ENCODE peak calls at places on chromosomes 6 and 20, in five cellular contexts. One of them, this sample, is unnamed.

GRCh38 chr6:46655803-46656202 is 3.0 kb downstream of the SLC25A27 start:
- DNase-seq in IMR-90: no peak
- DNase-seq in HepG2: peak
- DNase-seq in K562: peak
- DNase-seq in A549: peak
- DNase-seq in this sample: no peak

GRCh38 chr6:3345836-3346235 is 87.1 kb downstream of the PSMG4 start:
- DNase-seq in IMR-90: no peak
- DNase-seq in HepG2: no peak
- DNase-seq in K562: no peak
- DNase-seq in A549: no peak
- DNase-seq in this sample: no peak

GRCh38 chr6:89585156-89585555 is 53.4 kb downstream of the LYRM2 start:
- DNase-seq in IMR-90: no peak
- DNase-seq in HepG2: no peak
- DNase-seq in A549: no peak
- DNase-seq in K562: no peak
- DNase-seq in this sample: no peak

GRCh38 chr6:85923013-85923430 is 280.3 kb upstream of the SYNCRIP start:
- DNase-seq in A549: peak
- DNase-seq in HepG2: peak
- DNase-seq in IMR-90: peak
- DNase-seq in K562: no peak
- DNase-seq in this sample: peak

GRCh38 chr20:5190444-5190843 is 63.6 kb downstream of the CDS2 start:
- DNase-seq in A549: no peak
- DNase-seq in K562: no peak
- DNase-seq in HepG2: no peak
- DNase-seq in IMR-90: no peak
- DNase-seq in this sample: no peak

GRCh38 chr6:162181741-162182401 is 545.7 kb downstream of the PRKN start:
- DNase-seq in IMR-90: no peak
- DNase-seq in A549: no peak
- DNase-seq in HepG2: no peak
- DNase-seq in K562: no peak
- DNase-seq in this sample: no peak

GRCh38 chr6:151161363-151161762 is 78.4 kb upstream of the AKAP12 start:
- DNase-seq in A549: no peak
- DNase-seq in HepG2: no peak
- DNase-seq in IMR-90: no peak
- DNase-seq in K562: no peak
- DNase-seq in this sample: no peak

GRCh38 chr20:5150226-5151076 is 23.6 kb downstream of the CDS2 start:
- DNase-seq in A549: no peak
- DNase-seq in K562: no peak
- DNase-seq in IMR-90: peak
- DNase-seq in HepG2: peak
- DNase-seq in this sample: no peak

GRCh38 chr6:44304282-44305199 is 8.6 kb downstream of the AARS2 start:
- DNase-seq in HepG2: peak
- DNase-seq in A549: peak
- DNase-seq in K562: peak
- DNase-seq in IMR-90: peak
- DNase-seq in this sample: no peak

GRCh38 chr6:90008189-90008907 is 114.1 kb downstream of the GJA10 start:
- DNase-seq in IMR-90: no peak
- DNase-seq in K562: no peak
- DNase-seq in A549: no peak
- DNase-seq in HepG2: no peak
- DNase-seq in this sample: peak

GRCh38 chr6:21999012-21999528 is 297.8 kb downstream of the PRL start:
- DNase-seq in IMR-90: peak
- DNase-seq in K562: no peak
- DNase-seq in HepG2: no peak
- DNase-seq in A549: no peak
- DNase-seq in this sample: no peak

GRCh38 chr6:10555625-10556309 is 34.6 kb downstream of the GCNT2 start:
- DNase-seq in A549: no peak
- DNase-seq in K562: no peak
- DNase-seq in IMR-90: peak
- DNase-seq in HepG2: no peak
- DNase-seq in this sample: no peak

GRCh38 chr20:62236674-62236996 is 1.7 kb upstream of the OSBPL2 start:
- DNase-seq in K562: peak
- DNase-seq in IMR-90: no peak
- DNase-seq in A549: no peak
- DNase-seq in HepG2: peak
- DNase-seq in this sample: no peak

GRCh38 chr6:111918825-111919224 is 45.6 kb upstream of the FYN start:
- DNase-seq in IMR-90: peak
- DNase-seq in A549: no peak
- DNase-seq in K562: no peak
- DNase-seq in HepG2: no peak
- DNase-seq in this sample: no peak

GRCh38 chr6:168576388-168576787 is 135.4 kb downstream of the SMOC2 start:
- DNase-seq in HepG2: no peak
- DNase-seq in IMR-90: no peak
- DNase-seq in K562: no peak
- DNase-seq in A549: no peak
- DNase-seq in this sample: no peak

GRCh38 chr6:47379328-47379727 is 69.6 kb upstream of the TNFRSF21 start:
- DNase-seq in HepG2: no peak
- DNase-seq in A549: no peak
- DNase-seq in IMR-90: no peak
- DNase-seq in K562: no peak
- DNase-seq in this sample: no peak

GRCh38 chr6:155154158-155154830 is 109.5 kb upstream of the CLDN20 start:
- DNase-seq in A549: no peak
- DNase-seq in K562: peak
- DNase-seq in IMR-90: peak
- DNase-seq in HepG2: peak
- DNase-seq in this sample: no peak

GRCh38 chr20:45727044-45727443 is 4.9 kb downstream of the SPINT4 start:
- DNase-seq in K562: no peak
- DNase-seq in HepG2: no peak
- DNase-seq in IMR-90: no peak
- DNase-seq in A549: no peak
- DNase-seq in this sample: no peak

GRCh38 chr20:25032478-25033183 is 25.3 kb downstream of the ACSS1 start:
- DNase-seq in K562: no peak
- DNase-seq in IMR-90: no peak
- DNase-seq in HepG2: peak
- DNase-seq in A549: no peak
- DNase-seq in this sample: no peak

GRCh38 chr6:40349566-40350192 is 237.5 kb downstream of the LRFN2 start:
- DNase-seq in IMR-90: no peak
- DNase-seq in HepG2: no peak
- DNase-seq in A549: no peak
- DNase-seq in K562: no peak
- DNase-seq in this sample: no peak

GRCh38 chr20:3244613-3245012 is 5.6 kb upstream of the SLC4A11 start:
- DNase-seq in HepG2: no peak
- DNase-seq in K562: no peak
- DNase-seq in IMR-90: no peak
- DNase-seq in A549: no peak
- DNase-seq in this sample: no peak

GRCh38 chr6:150766201-150766997 is 99.1 kb upstream of the MTHFD1L start:
- DNase-seq in A549: no peak
- DNase-seq in IMR-90: no peak
- DNase-seq in K562: no peak
- DNase-seq in HepG2: no peak
- DNase-seq in this sample: no peak

GRCh38 chr6:3349388-3350251 is 90.9 kb downstream of the PSMG4 start:
- DNase-seq in HepG2: no peak
- DNase-seq in A549: no peak
- DNase-seq in IMR-90: no peak
- DNase-seq in K562: no peak
- DNase-seq in this sample: no peak

GRCh38 chr6:139161169-139161568 is 26.3 kb downstream of the HECA start:
- DNase-seq in K562: no peak
- DNase-seq in IMR-90: peak
- DNase-seq in A549: no peak
- DNase-seq in HepG2: peak
- DNase-seq in this sample: no peak

GRCh38 chr20:50041238-50041915 is 58.6 kb downstream of the SNAI1 start:
- DNase-seq in HepG2: no peak
- DNase-seq in K562: no peak
- DNase-seq in A549: no peak
- DNase-seq in IMR-90: no peak
- DNase-seq in this sample: no peak

GRCh38 chr6:52042141-52042885 is 45.1 kb downstream of the PKHD1 start:
- DNase-seq in IMR-90: no peak
- DNase-seq in K562: no peak
- DNase-seq in A549: no peak
- DNase-seq in HepG2: no peak
- DNase-seq in this sample: no peak

GRCh38 chr20:59948828-59949720 is 8.9 kb downstream of the FAM217B start:
- DNase-seq in A549: no peak
- DNase-seq in IMR-90: peak
- DNase-seq in HepG2: peak
- DNase-seq in K562: peak
- DNase-seq in this sample: no peak

GRCh38 chr20:10370091-10370887 is 63.7 kb downstream of the MKKS start:
- DNase-seq in HepG2: peak
- DNase-seq in A549: peak
- DNase-seq in K562: no peak
- DNase-seq in IMR-90: peak
- DNase-seq in this sample: no peak

GRCh38 chr6:23533954-23534725 is 591.9 kb upstream of the NRSN1 start:
- DNase-seq in K562: no peak
- DNase-seq in IMR-90: no peak
- DNase-seq in HepG2: no peak
- DNase-seq in A549: no peak
- DNase-seq in this sample: no peak

GRCh38 chr20:49288784-49289696 is 11.2 kb upstream of the ZNFX1 start:
- DNase-seq in K562: no peak
- DNase-seq in HepG2: no peak
- DNase-seq in IMR-90: no peak
- DNase-seq in A549: no peak
- DNase-seq in this sample: no peak

DNA sequence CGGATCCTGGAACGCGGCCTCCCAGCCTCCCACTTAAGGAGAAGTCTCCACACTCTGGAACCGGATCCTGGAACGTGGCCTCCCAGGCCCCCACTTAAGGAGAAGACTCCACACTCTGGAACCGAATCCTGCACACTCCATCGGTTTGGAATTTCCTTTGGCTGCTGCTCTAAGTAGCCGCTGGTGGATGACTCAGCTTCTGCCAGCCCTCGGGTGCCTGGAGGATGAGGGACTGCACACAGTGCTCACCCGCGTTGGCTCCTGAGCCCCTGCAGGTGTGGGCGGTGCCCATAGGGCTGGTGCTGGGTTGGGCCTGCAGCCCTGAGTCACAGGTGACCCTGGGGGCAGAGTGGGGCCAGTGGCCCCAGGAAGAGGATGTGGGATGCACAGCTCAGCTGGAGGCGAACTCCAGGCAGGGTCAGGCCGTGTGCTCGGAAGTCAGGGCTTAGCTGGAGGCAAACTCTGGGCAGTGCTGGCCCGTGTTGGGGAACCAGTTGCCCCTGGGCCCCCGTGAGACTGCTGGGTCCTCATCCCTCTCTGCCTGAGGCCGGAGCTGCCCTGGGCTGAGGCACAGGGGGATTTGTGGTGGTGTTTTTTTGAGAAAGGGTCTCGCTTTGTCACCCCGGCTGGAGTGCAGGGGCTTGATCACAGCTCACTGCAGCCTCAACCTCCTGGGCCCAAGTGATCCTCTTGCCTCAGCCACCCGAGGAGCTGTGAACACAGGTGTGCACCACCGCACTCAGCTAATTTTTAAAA is 13.9 kb upstream of the TNFRSF6B start:
- DNase-seq in A549: peak
- DNase-seq in IMR-90: peak
- DNase-seq in K562: no peak
- DNase-seq in HepG2: peak
- DNase-seq in this sample: no peak
- TF ChIP-seq RFX5 in A549: no peak
- TF ChIP-seq RFX5 in IMR-90: no peak
- TF ChIP-seq RFX5 in K562: no peak
- TF ChIP-seq RFX5 in HepG2: no peak
- TF ChIP-seq RFX5 in this sample: no peak

GRCh38 chr20:20195011-20195705 is 142.8 kb downstream of the CFAP61 start:
- DNase-seq in IMR-90: no peak
- DNase-seq in A549: no peak
- DNase-seq in K562: no peak
- DNase-seq in HepG2: no peak
- DNase-seq in this sample: no peak
- TF ChIP-seq BHLHE40 in IMR-90: no peak
- TF ChIP-seq BHLHE40 in A549: no peak
- TF ChIP-seq BHLHE40 in K562: no peak
- TF ChIP-seq BHLHE40 in HepG2: no peak
- TF ChIP-seq BHLHE40 in this sample: no peak

GRCh38 chr6:133512410-133513016 is 271.4 kb downstream of the EYA4 start:
- DNase-seq in K562: peak
- DNase-seq in A549: peak
- DNase-seq in HepG2: peak
- DNase-seq in IMR-90: peak
- DNase-seq in this sample: no peak
- TF ChIP-seq RAD21 in K562: peak
- TF ChIP-seq RAD21 in A549: peak
- TF ChIP-seq RAD21 in HepG2: peak
- TF ChIP-seq RAD21 in IMR-90: peak
- TF ChIP-seq RAD21 in this sample: peak

GRCh38 chr6:83511901-83512681 is at the start of gene PRSS35:
- DNase-seq in K562: peak
- DNase-seq in IMR-90: peak
- DNase-seq in A549: peak
- DNase-seq in HepG2: peak
- DNase-seq in this sample: no peak
- TF ChIP-seq RFX5 in K562: no peak
- TF ChIP-seq RFX5 in IMR-90: no peak
- TF ChIP-seq RFX5 in A549: no peak
- TF ChIP-seq RFX5 in HepG2: no peak
- TF ChIP-seq RFX5 in this sample: no peak

DNA sequence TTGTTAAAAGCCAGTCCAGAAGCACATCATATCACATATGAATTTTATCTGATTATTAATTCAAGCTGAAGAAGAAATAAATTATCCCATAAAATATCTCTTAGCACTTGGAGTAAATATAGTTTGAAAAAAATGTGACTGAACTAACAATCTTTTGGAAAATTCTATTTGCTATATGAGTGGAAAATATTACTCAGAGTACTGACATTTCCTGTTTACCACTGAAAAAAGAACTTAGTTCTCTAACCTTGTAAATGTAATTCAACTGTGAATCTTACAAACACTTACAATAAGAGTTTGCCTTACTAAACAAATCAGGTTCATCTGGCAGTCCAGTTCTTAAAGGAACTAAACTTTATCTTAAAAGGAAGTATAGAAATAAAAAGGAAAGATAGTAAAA is 44.2 kb downstream of the MOXD1 start:
- DNase-seq in IMR-90: peak
- DNase-seq in HepG2: no peak
- DNase-seq in K562: no peak
- DNase-seq in A549: no peak
- DNase-seq in this sample: no peak
- TF ChIP-seq BHLHE40 in IMR-90: no peak
- TF ChIP-seq BHLHE40 in HepG2: no peak
- TF ChIP-seq BHLHE40 in K562: no peak
- TF ChIP-seq BHLHE40 in A549: no peak
- TF ChIP-seq BHLHE40 in this sample: no peak